ENCODE peak calls at places on chromosomes 11 and 22, in six cellular contexts. E is HepG2, Q is GM12892, B is H1, U is GM12878, T is K562. W is an unnamed sample.

GRCh38 chr11:121194731-121195596 is 93.9 kb downstream of the TECTA start:
- DNase-seq in E (peak; percentile 59), Q (peak; percentile 27), B (peak; percentile 64), U (peak; percentile 31), T (peak; percentile 76), W (peak; percentile 46)

GRCh38 chr11:12848413-12848812 is 160.7 kb upstream of the RASSF10 start:
- DNase-seq in E (no peak), Q (no peak), B (no peak), U (no peak), T (no peak), W (no peak)

GRCh38 chr11:59965424-59965823 is 1.6 kb downstream of the OOSP4A start:
- DNase-seq in E (no peak), Q (no peak), B (no peak), U (no peak), T (no peak), W (no peak)

GRCh38 chr11:130772266-130773227 is 143.7 kb downstream of the SNX19 start:
- DNase-seq in E (no peak), Q (no peak), B (no peak), U (no peak), T (no peak), W (no peak)

GRCh38 chr22:45584121-45584570 is 81.5 kb downstream of the FBLN1 start:
- DNase-seq in E (no peak), Q (no peak), B (no peak), U (no peak), T (no peak), W (no peak)

GRCh38 chr11:35403765-35404396 is 15.5 kb downstream of the SLC1A2 start:
- DNase-seq in E (no peak), Q (no peak), B (no peak), U (no peak), T (no peak), W (no peak)

GRCh38 chr11:112223125-112223524 is 3.1 kb upstream of the PTS start:
- DNase-seq in E (no peak), Q (no peak), B (no peak), U (no peak), T (no peak), W (no peak)

GRCh38 chr22:40484906-40485660 is 114.7 kb downstream of the SGSM3 start:
- DNase-seq in E (no peak), Q (no peak), B (no peak), U (no peak), T (no peak), W (no peak)

GRCh38 chr11:36071917-36072500 is 128.1 kb downstream of the LDLRAD3 start:
- DNase-seq in E (no peak), Q (no peak), B (no peak), U (no peak), T (no peak), W (no peak)

GRCh38 chr11:75033916-75034315 is 45.2 kb downstream of the NEU3 start:
- DNase-seq in E (no peak), Q (no peak), B (peak; percentile 6), U (no peak), T (no peak), W (no peak)

GRCh38 chr11:83070878-83071640 is 638 bp downstream of the RAB30 start:
- DNase-seq in E (no peak), Q (no peak), B (no peak), U (no peak), T (no peak), W (no peak)

GRCh38 chr11:45828996-45829395 is 18.3 kb upstream of the CRY2 start:
- DNase-seq in E (no peak), Q (no peak), B (no peak), U (no peak), T (no peak), W (no peak)

GRCh38 chr11:6307879-6308278 is 12.4 kb downstream of the CAVIN3 start:
- DNase-seq in E (no peak), Q (no peak), B (no peak), U (no peak), T (no peak), W (no peak)

GRCh38 chr11:113147249-113147648 is 167.1 kb upstream of the TTC12 start:
- DNase-seq in E (no peak), Q (no peak), B (no peak), U (no peak), T (no peak), W (no peak)

GRCh38 chr22:35894937-35895708 is 133.5 kb downstream of the RBFOX2 start:
- DNase-seq in E (no peak), Q (no peak), B (no peak), U (no peak), T (no peak), W (no peak)

GRCh38 chr11:112613051-112613972 is 347.9 kb upstream of the NCAM1 start:
- DNase-seq in E (peak; percentile 23), Q (no peak), B (no peak), U (no peak), T (no peak), W (no peak)

GRCh38 chr11:62603072-62603408 is 1.4 kb upstream of the MTA2 start:
- DNase-seq in E (no peak), Q (no peak), B (peak; percentile 59), U (no peak), T (no peak), W (no peak)

GRCh38 chr22:32325416-32325801 is 32.3 kb upstream of the RFPL3 start:
- DNase-seq in E (no peak), Q (no peak), B (no peak), U (no peak), T (peak; percentile 12), W (no peak)

GRCh38 chr11:99015634-99016454 is 4.9 kb upstream of the CNTN5 start:
- DNase-seq in E (peak; percentile 40), Q (peak; percentile 5), B (no peak), U (peak; percentile 19), T (peak; percentile 51), W (peak; percentile 9)

GRCh38 chr11:27886765-27887328 is 186.6 kb upstream of the BDNF start:
- DNase-seq in E (no peak), Q (no peak), B (no peak), U (no peak), T (no peak), W (no peak)

GRCh38 chr11:1619449-1619848 is 2.5 kb downstream of the KRTAP5-4 start:
- DNase-seq in E (no peak), Q (no peak), B (no peak), U (no peak), T (peak; percentile 48), W (no peak)

GRCh38 chr11:77468527-77468926 is 5.4 kb downstream of the PAK1 start:
- DNase-seq in E (no peak), Q (no peak), B (no peak), U (no peak), T (no peak), W (no peak)

GRCh38 chr22:39529487-39529851 is 3.1 kb downstream of the RPS19BP1 start:
- DNase-seq in E (no peak), Q (no peak), B (no peak), U (no peak), T (no peak), W (no peak)

GRCh38 chr11:11966826-11967668 is 41.4 kb downstream of the DKK3 start:
- DNase-seq in E (peak; percentile 54), Q (peak; percentile 75), B (peak; percentile 89), U (no peak), T (peak; percentile 84), W (peak; percentile 79)

GRCh38 chr11:33545941-33546340 is 154.7 kb downstream of the C11orf91 start:
- DNase-seq in E (no peak), Q (no peak), B (no peak), U (no peak), T (no peak), W (no peak)

DNA sequence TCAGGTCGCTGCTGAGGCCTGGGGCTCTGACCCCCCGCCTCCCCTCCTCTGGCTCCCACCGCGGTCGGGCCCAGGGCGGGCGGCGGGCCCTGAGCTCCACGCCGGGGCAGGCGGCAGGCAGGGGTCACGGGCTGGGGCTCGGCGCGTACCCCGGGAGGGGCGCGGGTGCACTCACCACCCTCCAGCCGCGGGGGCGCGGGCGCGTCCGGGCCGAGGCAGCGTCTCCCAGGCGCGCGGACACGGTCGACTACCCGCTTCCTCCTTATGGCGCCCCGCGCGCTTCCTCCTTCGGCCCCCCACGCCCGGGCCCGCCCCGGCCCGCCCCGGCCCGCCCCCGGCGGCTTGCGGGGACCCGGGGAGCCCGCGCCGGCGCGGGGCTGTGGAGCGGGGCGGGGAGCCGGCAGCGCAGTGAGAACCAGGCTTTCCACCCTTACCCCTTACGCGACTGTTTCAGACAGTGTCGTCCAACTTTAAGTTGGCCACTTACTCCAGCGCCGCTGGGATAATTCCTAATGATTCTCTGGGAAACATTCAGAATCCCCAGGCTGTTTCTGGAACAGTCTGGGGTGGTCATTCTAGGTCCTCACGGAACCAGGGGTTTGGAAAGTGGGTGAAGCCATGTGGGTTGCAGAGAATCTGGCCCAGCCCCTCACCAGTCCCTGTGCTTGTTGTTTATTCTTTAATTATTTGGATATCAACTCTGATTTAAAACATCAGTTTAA is at the start of gene BID:
- DNase-seq in E (no peak), Q (peak; percentile 58), B (no peak), U (no peak), T (peak; percentile 71), W (peak; percentile 62)
- TF ChIP-seq POLR2A in E (peak; percentile 73), Q (peak; percentile 67), B (no peak), U (peak; percentile 68), T (no peak), W (no peak)

DNA sequence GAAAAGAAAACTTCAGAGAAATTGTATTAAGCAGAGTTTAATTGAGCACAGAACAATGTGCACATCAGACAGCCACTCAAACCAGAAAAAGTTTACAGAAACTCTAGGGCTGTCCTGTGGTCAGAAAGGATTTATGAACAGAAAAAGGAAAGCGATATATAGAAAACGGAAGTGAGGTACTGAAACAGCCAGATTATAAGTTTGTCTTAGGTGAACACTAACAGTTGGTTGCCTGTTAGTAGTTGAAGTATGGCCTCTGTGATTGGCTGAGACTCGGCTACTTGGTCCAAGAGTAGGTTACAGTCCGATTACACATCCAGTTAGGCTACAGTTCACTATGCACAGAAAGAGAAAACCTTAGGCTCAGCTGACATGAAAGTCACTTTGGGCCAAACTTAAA is 1232.5 kb upstream of the RAG2 start:
- DNase-seq in E (no peak), Q (no peak), B (no peak), U (no peak), T (no peak), W (no peak)
- TF ChIP-seq POLR2AphosphoS5 in E (no peak), Q (no peak), B (no peak), U (no peak), T (no peak), W (no peak)

GRCh38 chr11:128697645-128698174 is 3.8 kb downstream of the FLI1 start:
- DNase-seq in E (no peak), Q (no peak), B (no peak), U (no peak), T (no peak), W (no peak)
- TF ChIP-seq TAF1 in E (no peak), Q (no peak), B (no peak), U (no peak), T (no peak), W (no peak)

DNA sequence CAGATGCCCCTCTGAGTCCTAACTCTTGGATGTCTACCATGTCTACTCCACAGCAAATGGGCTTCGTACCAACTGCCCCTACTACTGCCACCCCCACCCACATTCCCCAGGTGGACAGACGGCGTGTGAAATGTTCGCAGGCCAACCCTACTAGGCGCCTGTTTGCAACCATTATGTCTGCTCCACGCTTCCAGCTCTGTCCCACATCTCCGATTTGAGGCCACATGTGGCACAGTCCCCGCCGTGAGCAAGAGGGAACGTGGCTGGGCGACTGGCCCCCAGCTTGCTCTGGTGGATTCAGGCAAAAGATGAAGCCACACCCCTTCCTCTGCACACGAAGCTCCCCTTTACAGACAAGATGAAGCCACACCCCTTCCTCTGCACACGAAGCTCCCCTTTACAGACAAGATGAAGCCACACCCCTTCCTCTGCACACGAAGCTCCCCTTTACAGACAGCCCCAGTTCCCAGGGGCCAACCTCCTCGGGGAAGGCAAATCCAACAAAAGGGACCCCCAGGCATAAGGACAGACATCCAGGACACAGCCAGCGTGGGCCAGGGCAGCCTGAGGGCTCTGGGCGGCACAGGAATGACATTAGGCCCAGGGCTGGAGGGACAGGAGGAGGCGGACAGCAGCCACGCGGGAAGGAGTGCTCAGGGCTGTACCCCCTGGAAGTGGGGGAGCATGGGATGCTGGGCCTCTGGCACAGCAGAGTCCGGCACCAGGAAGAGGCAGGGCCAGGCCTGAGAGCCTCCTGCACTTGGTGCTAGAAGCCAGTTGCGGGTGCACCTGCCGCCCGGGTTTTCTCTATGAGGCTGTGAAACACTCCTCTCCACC is 106.2 kb downstream of the SHANK2 start:
- DNase-seq in E (no peak), Q (no peak), B (no peak), U (no peak), T (no peak), W (no peak)
- TF ChIP-seq POLR2A in E (no peak), Q (no peak), B (no peak), U (no peak), T (no peak), W (no peak)